ENCODE peak calls at places on chromosomes 4 and X, in seven cellular contexts. A is psoas muscle, V is cardiac fibroblast, T is fibroblast of the aortic adventitia, R is HFF-Myc, Y is fibroblast of pulmonary artery, K is HepG2. F is an unnamed sample.

GRCh38 chrX:135463937-135464336 is 42.2 kb downstream of the SMIM10L2A start:
- DNase-seq in A (no peak), V (peak), T (peak), R (no peak), Y (peak), K (peak), F (peak)

GRCh38 chr4:135476272-135476671 is 1274.7 kb upstream of the PABPC4L start:
- DNase-seq in A (no peak), V (no peak), T (no peak), R (no peak), Y (no peak), K (no peak), F (no peak)

GRCh38 chr4:101970555-101970954 is 180.0 kb downstream of the BANK1 start:
- DNase-seq in A (no peak), V (no peak), T (no peak), R (no peak), Y (no peak), K (no peak), F (peak)

GRCh38 chrX:130691576-130691975 is 211.4 kb downstream of the ENOX2 start:
- DNase-seq in A (no peak), V (no peak), T (no peak), R (no peak), Y (no peak), K (no peak), F (no peak)

GRCh38 chr4:141248029-141248428 is 27.3 kb downstream of the ZNF330 start:
- DNase-seq in A (no peak), V (peak), T (peak), R (peak), Y (peak), K (no peak), F (peak)

GRCh38 chr4:145719752-145720624 is 40.0 kb downstream of the C4orf51 start:
- DNase-seq in A (no peak), V (no peak), T (no peak), R (no peak), Y (no peak), K (no peak), F (no peak)

GRCh38 chr4:37054670-37055069 is 189.9 kb upstream of the NWD2 start:
- DNase-seq in A (no peak), V (no peak), T (no peak), R (no peak), Y (no peak), K (no peak), F (no peak)

GRCh38 chr4:55722132-55722531 is 86.0 kb upstream of the NMU start:
- DNase-seq in A (no peak), V (no peak), T (no peak), R (no peak), Y (no peak), K (no peak), F (no peak)

GRCh38 chrX:13120017-13120416 is 75.6 kb upstream of the FAM9C start:
- DNase-seq in A (no peak), V (peak), T (peak), R (no peak), Y (peak), K (peak), F (peak)

GRCh38 chr4:148790691-148791090 is 348.5 kb upstream of the NR3C2 start:
- DNase-seq in A (no peak), V (peak), T (peak), R (no peak), Y (peak), K (no peak), F (no peak)

GRCh38 chrX:19611636-19612376 is 96.5 kb upstream of the MAP3K15 start:
- DNase-seq in A (no peak), V (no peak), T (no peak), R (no peak), Y (no peak), K (no peak), F (no peak)

GRCh38 chrX:19616959-19617358 is 101.7 kb upstream of the MAP3K15 start:
- DNase-seq in A (no peak), V (peak), T (peak), R (no peak), Y (peak), K (no peak), F (no peak)

GRCh38 chrX:19613645-19614323 is 98.5 kb upstream of the MAP3K15 start:
- DNase-seq in A (peak), V (no peak), T (no peak), R (no peak), Y (no peak), K (no peak), F (no peak)

GRCh38 chrX:19616016-19616415 is 100.7 kb upstream of the MAP3K15 start:
- DNase-seq in A (no peak), V (no peak), T (no peak), R (no peak), Y (no peak), K (no peak), F (no peak)

DNA sequence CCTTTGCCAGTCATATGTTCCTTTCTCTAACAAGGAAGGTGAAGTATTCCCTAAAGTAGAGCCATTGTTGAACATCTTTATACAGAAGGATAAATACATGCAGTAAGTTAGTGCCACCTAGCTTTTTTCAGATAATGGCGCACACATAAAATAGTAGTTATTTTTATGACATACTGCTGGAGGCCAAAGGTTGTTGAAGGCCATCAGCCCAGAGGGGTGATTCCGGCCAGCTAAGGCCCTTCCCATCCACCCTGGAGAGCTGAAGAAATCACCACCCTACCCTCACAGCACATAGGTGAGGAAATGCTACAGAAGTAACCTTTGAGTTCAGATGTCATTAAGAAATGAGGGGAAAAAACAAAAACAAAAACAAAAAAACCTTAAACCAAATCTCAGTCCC is 102.2 kb upstream of the MAP3K15 start:
- DNase-seq in A (no peak), V (no peak), T (no peak), R (no peak), Y (no peak), K (no peak), F (no peak)
- TF ChIP-seq CTCF in A (no peak), V (no peak), T (no peak), R (no peak), Y (no peak), K (no peak), F (no peak)

GRCh38 chr4:123618606-123619005 is 222.0 kb downstream of the SPRY1 start:
- DNase-seq in A (no peak), V (no peak), T (no peak), R (no peak), Y (no peak), K (no peak), F (no peak)

GRCh38 chr4:123613586-123614344 is 217.2 kb downstream of the SPRY1 start:
- DNase-seq in A (no peak), V (no peak), T (no peak), R (no peak), Y (no peak), K (no peak), F (peak)

GRCh38 chr4:123619326-123619725 is 222.7 kb downstream of the SPRY1 start:
- DNase-seq in A (no peak), V (no peak), T (no peak), R (no peak), Y (no peak), K (no peak), F (no peak)

GRCh38 chr4:123619895-123620294 is 223.3 kb downstream of the SPRY1 start:
- DNase-seq in A (no peak), V (no peak), T (no peak), R (no peak), Y (no peak), K (peak), F (peak)

GRCh38 chr4:123616970-123617392 is 220.4 kb downstream of the SPRY1 start:
- DNase-seq in A (peak), V (peak), T (peak), R (no peak), Y (peak), K (no peak), F (peak)
- H3K4me3 ChIP-seq in A (no peak), V (no peak), T (no peak), R (no peak), Y (no peak), K (no peak), F (no peak)

GRCh38 chr4:185730849-185731608 is 81.0 kb downstream of the SORBS2 start:
- DNase-seq in A (no peak), V (peak), T (peak), R (no peak), Y (peak), K (no peak), F (peak)
- TF ChIP-seq CTCF in A (no peak), V (no peak), T (peak), R (no peak), Y (no peak), K (no peak), F (no peak)

GRCh38 chrX:65695849-65696248 is 28.4 kb downstream of the MSN start:
- DNase-seq in A (no peak), V (no peak), T (no peak), R (no peak), Y (no peak), K (no peak), F (no peak)

GRCh38 chrX:65696613-65697012 is 29.2 kb downstream of the MSN start:
- DNase-seq in A (no peak), V (no peak), T (peak), R (no peak), Y (no peak), K (no peak), F (no peak)

GRCh38 chrX:65702956-65703355 is 35.5 kb downstream of the MSN start:
- DNase-seq in A (no peak), V (no peak), T (no peak), R (no peak), Y (no peak), K (no peak), F (no peak)

GRCh38 chrX:65697173-65697572 is 29.7 kb downstream of the MSN start:
- DNase-seq in A (no peak), V (peak), T (peak), R (no peak), Y (peak), K (no peak), F (no peak)

GRCh38 chrX:65697915-65698796 is 30.7 kb downstream of the MSN start:
- DNase-seq in A (peak), V (peak), T (no peak), R (no peak), Y (peak), K (no peak), F (peak)
- H3K4me3 ChIP-seq in A (no peak), V (no peak), T (no peak), R (no peak), Y (no peak), K (no peak), F (no peak)

DNA sequence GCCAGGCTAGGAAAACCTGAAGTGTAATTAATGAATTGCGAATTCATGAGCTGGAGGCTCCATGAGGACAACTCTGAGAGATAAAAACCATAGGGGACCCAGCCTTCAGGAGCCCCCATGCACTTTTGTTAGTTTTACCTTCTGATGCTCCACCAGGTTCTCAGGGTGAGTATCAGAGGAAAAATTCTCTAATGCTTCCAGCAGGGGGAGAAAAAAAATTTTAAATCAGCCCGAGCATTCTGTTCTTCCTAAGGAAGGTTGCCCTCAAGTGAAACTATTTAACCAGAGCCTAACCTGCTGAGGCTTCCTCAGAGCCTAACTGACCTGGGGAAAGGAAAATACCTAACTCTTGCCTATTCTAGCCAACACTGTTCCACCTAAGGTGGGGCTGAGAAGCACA is 552.6 kb downstream of the PPARGC1A start:
- DNase-seq in A (no peak), V (no peak), T (no peak), R (no peak), Y (no peak), K (no peak), F (no peak)
- TF ChIP-seq CTCF in A (peak), V (no peak), T (no peak), R (no peak), Y (peak), K (no peak), F (no peak)

GRCh38 chr4:112410804-112411203 is 105.2 kb downstream of the NEUROG2 start:
- DNase-seq in A (no peak), V (no peak), T (no peak), R (no peak), Y (no peak), K (no peak), F (no peak)

GRCh38 chr4:112416464-112416863 is 99.5 kb downstream of the NEUROG2 start:
- DNase-seq in A (no peak), V (no peak), T (no peak), R (no peak), Y (no peak), K (no peak), F (no peak)

GRCh38 chr4:112410364-112410763 is 105.6 kb downstream of the NEUROG2 start:
- DNase-seq in A (no peak), V (no peak), T (no peak), R (no peak), Y (no peak), K (no peak), F (no peak)

GRCh38 chr4:112411781-112412281 is 104.1 kb downstream of the NEUROG2 start:
- DNase-seq in A (no peak), V (no peak), T (no peak), R (no peak), Y (no peak), K (no peak), F (no peak)
- H3K4me3 ChIP-seq in A (no peak), V (no peak), T (no peak), R (no peak), Y (no peak), K (no peak), F (no peak)

GRCh38 chr4:47838445-47838844 is 578 bp upstream of the CORIN start:
- DNase-seq in A (no peak), V (no peak), T (no peak), R (no peak), Y (no peak), K (no peak), F (no peak)
- TF ChIP-seq CTCF in A (no peak), V (no peak), T (no peak), R (no peak), Y (no peak), K (no peak), F (no peak)

F was measured in fibroblast of villous mesenchyme.